ENCODE peak calls at places on chromosome 20, in six cellular contexts. P, W, H, K, G and D are unnamed samples. For H3K4me1, the result is how much of the 10 kb centered on the place peaks cover.

GRCh38 chr20:33162753-33163152 is 5.2 kb upstream of the BPIFA2 start:
- DNase-seq in G (no peak), W (no peak), K (no peak), H (no peak), P (no peak), D (no peak)

GRCh38 chr20:10505320-10506226 is 70.5 kb downstream of the SLX4IP start:
- DNase-seq in H (no peak), P (no peak), K (peak), G (no peak), W (peak), D (peak)

GRCh38 chr20:61118429-61119224 is 133.4 kb upstream of the CDH4 start:
- DNase-seq in P (peak), H (no peak), K (no peak), W (no peak), G (no peak), D (no peak)

GRCh38 chr20:3251806-3252205 is 12.8 kb upstream of the SLC4A11 start:
- DNase-seq in P (no peak), K (no peak), H (no peak), G (no peak), W (no peak), D (no peak)

GRCh38 chr20:58986286-58986967 is 5.4 kb downstream of the NELFCD start:
- DNase-seq in K (peak), W (no peak), P (no peak), H (peak), G (no peak), D (no peak)

GRCh38 chr20:23050847-23051627 is 1.6 kb upstream of the THBD start:
- DNase-seq in W (peak), P (peak), H (peak), K (peak), G (peak), D (peak)

GRCh38 chr20:11796041-11796440 is 121.7 kb upstream of the BTBD3 start:
- DNase-seq in G (no peak), W (no peak), K (no peak), H (no peak), P (no peak), D (no peak)

GRCh38 chr20:16125810-16126209 is 447.4 kb downstream of the KIF16B start:
- DNase-seq in H (no peak), K (no peak), P (no peak), G (no peak), W (no peak), D (peak)

GRCh38 chr20:49878977-49879376 is 36.4 kb downstream of the SPATA2 start:
- DNase-seq in K (no peak), H (no peak), G (no peak), W (no peak), P (no peak), D (no peak)

GRCh38 chr20:34473262-34473883 is 42.8 kb upstream of the DYNLRB1 start:
- DNase-seq in G (no peak), P (peak), W (peak), H (no peak), K (no peak), D (no peak)

GRCh38 chr20:62598761-62599194 is 43.5 kb upstream of the SLCO4A1 start:
- DNase-seq in W (peak), H (no peak), G (no peak), P (peak), K (no peak), D (peak)

GRCh38 chr20:40286991-40287531 is 402.0 kb downstream of the MAFB start:
- DNase-seq in P (no peak), G (peak), W (peak), H (no peak), K (peak), D (peak)

GRCh38 chr20:10573273-10573950 is 100.4 kb downstream of the JAG1 start:
- DNase-seq in K (no peak), H (no peak), W (no peak), G (no peak), P (no peak), D (no peak)

GRCh38 chr20:40880716-40881104 is 147.9 kb upstream of the TOP1 start:
- DNase-seq in K (no peak), G (no peak), W (no peak), H (no peak), P (no peak), D (no peak)

GRCh38 chr20:5524886-5525285 is 208.1 kb upstream of the PROKR2 start:
- DNase-seq in P (no peak), K (no peak), H (no peak), W (no peak), G (no peak), D (no peak)

GRCh38 chr20:22257912-22258311 is 326.5 kb downstream of the FOXA2 start:
- DNase-seq in W (no peak), P (no peak), G (no peak), K (no peak), H (no peak), D (no peak)

GRCh38 chr20:38245753-38246152 is 14.8 kb downstream of the KIAA1755 start:
- DNase-seq in H (no peak), P (no peak), K (peak), G (no peak), W (no peak), D (no peak)
- TF ChIP-seq EP300 in H (peak), P (no peak), K (peak), G (peak), W (no peak), D (no peak)

GRCh38 chr20:48154040-48154439 is 368.8 kb upstream of the SULF2 start:
- DNase-seq in P (no peak), K (no peak), W (no peak), G (no peak), H (no peak), D (no peak)

GRCh38 chr20:48156951-48157700 is 371.8 kb upstream of the SULF2 start:
- DNase-seq in G (no peak), H (no peak), P (no peak), K (no peak), W (no peak), D (no peak)

GRCh38 chr20:48153523-48153922 is 368.2 kb upstream of the SULF2 start:
- DNase-seq in P (no peak), W (no peak), G (no peak), H (no peak), K (no peak), D (no peak)

GRCh38 chr20:48156521-48156920 is 371.2 kb upstream of the SULF2 start:
- DNase-seq in K (no peak), W (no peak), P (no peak), H (no peak), G (no peak), D (no peak)

GRCh38 chr20:48155231-48155630 is 369.9 kb upstream of the SULF2 start:
- DNase-seq in K (no peak), H (no peak), W (no peak), P (no peak), G (no peak), D (no peak)
- H3K27ac ChIP-seq in K (no peak), H (no peak), W (no peak), P (no peak), G (no peak), D (no peak)

GRCh38 chr20:19975436-19975799 is 41.7 kb upstream of the NAA20 start:
- DNase-seq in P (peak), W (no peak), G (no peak), K (peak), H (no peak), D (peak)

GRCh38 chr20:19975901-19976300 is 41.3 kb upstream of the NAA20 start:
- DNase-seq in P (peak), G (no peak), K (no peak), W (no peak), H (no peak), D (no peak)

GRCh38 chr20:19978511-19979210 is 38.5 kb upstream of the NAA20 start:
- DNase-seq in W (no peak), K (no peak), H (no peak), P (no peak), G (no peak), D (no peak)

GRCh38 chr20:19976595-19977372 is 40.4 kb upstream of the NAA20 start:
- DNase-seq in K (peak), P (peak), G (peak), W (no peak), H (no peak), D (peak)

GRCh38 chr20:19977373-19977770 is 39.8 kb upstream of the NAA20 start:
- DNase-seq in K (no peak), H (no peak), P (no peak), W (no peak), G (no peak), D (no peak)
- H3K4me1 ChIP-seq in K (under half), H (under half), P (half or more), W (under half), G (under half), D (half or more)

GRCh38 chr20:54067606-54068174 is 2.7 kb downstream of the BCAS1 start:
- DNase-seq in W (peak), G (no peak), K (no peak), H (no peak), P (peak), D (peak)
- TF ChIP-seq EP300 in W (peak), G (no peak), K (no peak), H (no peak), P (peak), D (no peak)

GRCh38 chr20:31514154-31515071 is at the start of gene HM13:
- DNase-seq in P (peak), W (peak), H (peak), G (peak), K (peak), D (peak)
- H3K27ac ChIP-seq in P (peak), W (peak), H (peak), G (peak), K (peak), D (peak)